ENCODE peak calls at places on chromosomes 3 and 15, in ten cellular contexts. D is psoas muscle, P is upper lobe of right lung, B is aorta, K is suprapubic skin, U is PC-9, T is endothelial cell of umbilical vein, Y is heart left ventricle, A is neural progenitor cell, L is uterus. X is an unnamed sample. For H3K4me1, the result is how much of the 10 kb centered on the place peaks cover.

GRCh38 chr3:61009025-61009424 is 242.2 kb downstream of the FHIT start:
- DNase-seq in T (no peak), U (no peak), D (no peak), L (no peak), P (no peak), K (no peak), B (peak), A (peak), Y (no peak), X (peak)

GRCh38 chr3:90062631-90063200 is 955.3 kb downstream of the EPHA3 start:
- DNase-seq in K (no peak), A (no peak), B (no peak), L (no peak), T (no peak), P (no peak), Y (no peak), D (no peak), U (peak), X (no peak)

GRCh38 chr15:38626443-38627050 is 61.9 kb upstream of the RASGRP1 start:
- DNase-seq in K (no peak), T (no peak), P (no peak), D (no peak), L (no peak), U (no peak), Y (no peak), A (no peak), B (no peak), X (no peak)

GRCh38 chr15:47588968-47589367 is 128.3 kb upstream of the SEMA6D start:
- DNase-seq in A (no peak), B (no peak), D (no peak), L (no peak), U (no peak), P (no peak), K (no peak), Y (no peak), T (no peak), X (no peak)

GRCh38 chr3:128493221-128494151 is 485 bp upstream of the GATA2 start:
- DNase-seq in A (peak), B (no peak), L (peak), K (peak), D (no peak), U (no peak), T (no peak), Y (no peak), P (peak), X (no peak)

GRCh38 chr3:57956119-57956832 is 51.9 kb upstream of the FLNB start:
- DNase-seq in K (no peak), U (peak), Y (no peak), L (no peak), P (no peak), A (no peak), B (no peak), T (peak), D (no peak), X (no peak)

GRCh38 chr3:146523536-146523935 is 20.9 kb downstream of the PLSCR1 start:
- DNase-seq in T (no peak), L (no peak), K (no peak), D (no peak), U (no peak), Y (no peak), B (no peak), A (no peak), P (no peak), X (no peak)

GRCh38 chr15:39488498-39488897 is 92.4 kb upstream of the THBS1 start:
- DNase-seq in K (no peak), T (peak), P (no peak), B (no peak), A (no peak), L (peak), Y (no peak), D (no peak), U (no peak), X (peak)

GRCh38 chr3:49841126-49841525 is 15.2 kb downstream of the TRAIP start:
- DNase-seq in B (no peak), T (peak), L (no peak), K (no peak), P (no peak), U (no peak), Y (peak), D (no peak), A (peak), X (no peak)

DNA sequence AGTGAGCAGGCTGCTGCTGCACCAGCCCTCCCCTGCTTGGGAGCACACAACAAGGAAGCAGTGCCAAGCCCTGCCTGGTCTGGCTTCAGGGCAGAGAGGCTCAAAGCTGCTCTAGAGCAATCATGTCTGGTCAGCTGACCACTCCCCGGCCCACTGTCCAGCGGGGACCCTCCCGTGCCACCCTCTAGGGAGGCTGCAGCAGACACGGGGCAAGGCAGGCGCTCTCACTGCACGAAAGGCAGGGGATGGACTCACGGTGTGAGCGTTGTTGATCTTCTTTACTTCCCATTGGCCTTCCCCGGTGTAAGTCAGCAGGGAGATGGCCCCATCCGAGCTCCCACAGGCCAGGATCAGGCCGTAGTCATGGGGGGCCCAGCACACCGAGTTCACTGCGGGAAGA is 9.2 kb downstream of the SEC13 start:
- DNase-seq in Y (no peak), D (no peak), K (peak), B (no peak), A (no peak), L (no peak), P (no peak), U (no peak), T (no peak), X (no peak)
- H3K27ac ChIP-seq in Y (no peak), D (no peak), K (no peak), B (no peak), A (no peak), L (no peak), P (no peak), U (no peak), T (no peak), X (no peak)

GRCh38 chr3:12339701-12340480 is 51.0 kb downstream of the PPARG start:
- DNase-seq in P (no peak), A (peak), B (no peak), D (no peak), U (no peak), K (no peak), T (no peak), L (no peak), Y (no peak), X (no peak)
- H3K4me1 ChIP-seq in P (under half), A (under half), B (under half), D (under half), U (under half), K (under half), T (under half), L (under half), Y (under half), X (under half)

DNA sequence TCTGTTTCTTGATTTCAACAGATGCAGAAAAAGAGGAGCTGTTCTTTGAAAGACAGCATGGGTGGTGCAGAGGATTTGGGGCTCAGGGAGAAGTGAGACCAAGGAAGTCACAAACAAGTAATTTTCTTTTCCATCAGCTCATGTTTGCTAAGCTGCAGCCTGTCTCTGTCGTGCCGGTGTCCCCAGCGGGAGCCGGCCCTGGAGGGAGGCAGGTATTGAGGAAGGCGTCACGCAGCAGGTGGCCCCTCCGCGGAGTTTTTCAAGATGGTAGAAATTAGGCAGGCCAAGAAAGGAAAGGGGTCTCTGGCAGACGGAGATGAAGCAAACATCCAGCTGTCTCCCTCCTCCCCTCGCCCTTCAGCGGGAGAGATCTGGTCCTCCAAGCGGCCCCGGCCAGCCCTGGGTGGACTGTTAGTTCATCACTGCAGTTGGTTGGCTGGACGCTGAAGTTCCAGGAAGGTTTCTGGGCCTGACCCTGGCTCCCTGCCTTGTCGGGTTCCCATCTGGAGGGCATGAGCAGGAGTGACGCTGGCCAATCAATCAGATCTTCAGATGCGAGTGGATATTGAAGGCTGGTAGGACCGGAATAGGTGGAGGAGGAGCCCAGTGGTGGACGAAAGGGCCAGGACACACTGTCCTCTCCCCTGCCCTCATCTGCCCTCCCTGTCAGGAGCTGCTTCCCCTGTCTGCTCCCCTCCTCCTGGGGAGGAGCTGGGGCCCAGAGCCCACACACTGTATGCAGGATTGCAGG is 27.7 kb upstream of the MUC4 start:
- DNase-seq in D (no peak), B (no peak), U (no peak), K (no peak), L (no peak), T (no peak), A (peak), Y (no peak), P (no peak), X (no peak)
- H3K27ac ChIP-seq in D (no peak), B (no peak), U (no peak), K (no peak), L (no peak), T (no peak), A (peak), Y (no peak), P (no peak), X (no peak)

DNA sequence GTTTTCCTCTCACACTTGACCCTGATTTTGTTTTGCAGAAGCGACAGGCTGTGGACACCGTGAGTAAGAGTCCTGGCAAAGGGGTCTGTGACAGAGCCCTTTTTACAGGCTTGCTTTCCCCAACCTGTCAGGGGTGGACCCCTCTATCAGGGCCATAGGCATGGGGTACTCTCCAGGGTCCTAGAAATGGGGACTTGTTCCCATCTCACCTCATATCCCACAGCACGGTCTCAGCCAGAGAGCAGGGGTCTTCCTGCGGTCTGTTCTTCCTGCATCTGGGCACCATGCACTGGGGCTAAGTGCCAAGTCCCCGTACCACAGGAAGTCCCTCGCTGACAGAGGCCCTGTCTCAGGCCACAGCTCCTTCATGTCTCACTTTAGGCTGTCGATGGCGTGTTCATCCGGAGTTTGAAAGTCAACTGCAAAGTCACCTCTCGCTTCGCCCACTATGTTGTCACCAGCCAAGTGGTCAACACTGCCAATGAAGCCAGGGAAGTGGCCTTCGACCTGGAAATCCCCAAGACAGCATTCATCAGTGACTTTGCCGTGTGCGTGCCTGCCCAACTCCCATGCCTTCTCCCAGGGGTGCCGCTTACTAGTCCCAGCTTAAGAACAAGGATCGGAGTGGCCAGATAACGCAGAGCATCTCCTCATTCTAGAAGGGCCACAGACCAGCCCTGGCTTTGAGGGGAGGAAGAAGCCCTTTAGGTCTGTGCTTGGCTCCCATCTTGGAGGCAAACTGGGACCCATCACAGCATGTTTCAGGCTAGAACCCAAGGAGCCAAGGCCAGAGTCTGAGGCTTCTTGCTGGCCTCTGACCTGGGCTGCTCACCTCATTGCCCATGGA is 783 bp downstream of the ITIH1 start:
- DNase-seq in U (no peak), P (peak), A (peak), K (no peak), Y (no peak), T (no peak), D (no peak), B (no peak), L (peak), X (no peak)
- H3K4me1 ChIP-seq in U (under half), P (under half), A (under half), K (under half), Y (under half), T (under half), D (under half), B (under half), L (under half), X (under half)

GRCh38 chr15:60138397-60138968 is 134.4 kb downstream of the FOXB1 start:
- DNase-seq in B (no peak), T (no peak), L (no peak), Y (no peak), D (no peak), A (no peak), K (no peak), P (no peak), U (no peak), X (no peak)

GRCh38 chr15:60134609-60135008 is 130.5 kb downstream of the FOXB1 start:
- DNase-seq in B (no peak), U (no peak), A (no peak), L (no peak), T (no peak), K (no peak), P (no peak), D (no peak), Y (no peak), X (no peak)

GRCh38 chr15:60135961-60136360 is 131.8 kb downstream of the FOXB1 start:
- DNase-seq in D (no peak), B (no peak), A (no peak), Y (no peak), L (no peak), T (no peak), U (no peak), P (no peak), K (no peak), X (no peak)

DNA sequence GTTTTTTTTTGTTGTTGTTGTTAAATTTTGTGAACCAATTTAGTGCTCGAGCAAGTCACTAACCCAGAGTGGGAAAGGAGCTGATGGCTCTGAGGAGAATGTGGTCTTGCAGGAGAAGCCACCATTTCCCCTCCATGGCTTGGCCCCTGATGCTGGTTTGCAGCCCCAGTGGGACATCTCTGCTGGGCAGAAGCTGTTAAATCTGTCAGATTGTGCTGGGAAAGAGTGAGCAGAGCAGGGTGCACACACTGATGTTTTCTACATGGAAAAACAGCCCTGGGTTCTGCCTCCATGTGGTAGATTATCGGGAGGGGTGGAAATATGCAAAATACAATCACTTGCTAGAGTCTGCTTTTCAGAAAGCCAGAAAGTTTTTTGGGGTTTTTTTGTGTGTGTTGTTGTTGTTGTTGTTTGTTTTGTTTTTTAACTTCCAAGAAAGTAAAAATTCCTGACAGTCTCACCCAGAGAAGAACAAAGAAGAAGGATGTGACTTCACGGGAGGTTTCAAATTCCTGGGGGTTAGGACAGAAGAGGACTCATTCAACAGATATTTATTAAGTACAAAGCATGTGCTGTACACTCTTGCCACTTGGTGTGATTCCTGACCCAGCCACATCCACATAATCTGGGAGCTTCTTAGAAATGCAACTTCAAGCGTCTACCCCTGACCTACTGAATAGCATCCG is 133.7 kb downstream of the FOXB1 start:
- DNase-seq in L (no peak), T (no peak), K (no peak), U (peak), P (no peak), D (no peak), B (no peak), Y (no peak), A (no peak), X (no peak)
- H3K27ac ChIP-seq in L (no peak), T (no peak), K (no peak), U (peak), P (no peak), D (no peak), B (no peak), Y (no peak), A (no peak), X (no peak)

DNA sequence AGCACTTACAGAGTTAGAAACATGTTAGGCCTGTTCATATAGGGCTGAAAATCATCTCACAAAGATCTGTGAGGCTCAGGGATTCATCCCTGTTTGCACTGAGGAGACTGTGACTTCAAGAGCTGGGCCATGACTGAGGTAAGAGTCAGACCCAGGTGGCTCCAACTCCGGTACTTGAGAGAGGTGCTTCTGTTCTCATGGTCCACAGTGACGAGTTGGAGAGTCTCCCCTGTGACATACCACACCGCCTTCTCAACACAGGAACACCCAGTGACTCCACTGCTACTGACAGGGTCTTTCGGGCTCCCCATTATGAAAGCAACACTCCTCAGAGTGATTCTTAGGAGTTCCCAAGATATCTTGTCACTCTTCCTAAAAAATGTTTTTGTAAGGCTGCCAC is 27.4 kb downstream of the FSTL1 start:
- DNase-seq in A (no peak), L (no peak), B (no peak), D (no peak), U (no peak), P (no peak), K (no peak), T (no peak), Y (no peak), X (no peak)
- H3K4me1 ChIP-seq in A (under half), L (under half), B (under half), D (under half), U (under half), P (under half), K (half or more), T (under half), Y (half or more), X (half or more)

GRCh38 chr15:45287400-45287799 is 35.4 kb downstream of the SLC28A2 start:
- DNase-seq in A (no peak), U (no peak), L (no peak), P (no peak), Y (no peak), K (no peak), B (no peak), D (no peak), T (no peak), X (no peak)
- H3K27ac ChIP-seq in A (no peak), U (no peak), L (no peak), P (no peak), Y (no peak), K (no peak), B (no peak), D (no peak), T (no peak), X (no peak)

DNA sequence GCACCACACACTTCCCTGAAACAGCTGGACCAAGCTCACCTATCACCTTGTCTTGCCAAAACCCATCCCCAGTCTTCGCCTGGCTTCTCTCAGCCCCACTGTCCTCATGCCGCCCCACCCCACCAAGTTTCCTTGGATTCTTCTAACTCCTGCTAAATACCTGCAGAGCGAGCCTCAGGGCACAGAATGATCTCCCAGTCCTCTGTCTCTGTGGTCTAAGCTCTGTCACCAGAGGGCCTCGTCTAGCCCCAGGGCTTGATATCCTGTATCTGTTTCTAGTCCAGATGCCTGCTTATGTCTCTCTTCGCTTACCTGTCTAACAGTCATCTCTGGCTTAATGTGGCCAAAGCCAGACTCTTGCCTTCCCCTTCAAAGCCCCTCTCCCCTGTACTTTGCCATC is 9.7 kb downstream of the CCDC12 start:
- DNase-seq in T (no peak), P (no peak), L (no peak), B (no peak), U (no peak), Y (peak), A (no peak), D (no peak), K (no peak), X (no peak)
- H3K4me1 ChIP-seq in T (under half), P (half or more), L (under half), B (under half), U (under half), Y (half or more), A (under half), D (half or more), K (half or more), X (half or more)

GRCh38 chr3:13487403-13487802 is 7.3 kb downstream of the HDAC11 start:
- DNase-seq in Y (peak), A (no peak), L (no peak), T (no peak), B (peak), K (peak), D (no peak), P (no peak), U (no peak), X (no peak)

GRCh38 chr3:13483286-13483685 is 3.2 kb downstream of the HDAC11 start:
- DNase-seq in P (peak), Y (peak), B (peak), U (no peak), L (no peak), A (no peak), D (no peak), T (no peak), K (no peak), X (no peak)

GRCh38 chr3:13483988-13484695 is 4.0 kb downstream of the HDAC11 start:
- DNase-seq in B (peak), T (no peak), D (no peak), U (no peak), L (no peak), P (peak), Y (peak), A (no peak), K (peak), X (no peak)

GRCh38 chr3:13482106-13482690 is 2.1 kb downstream of the HDAC11 start:
- DNase-seq in K (no peak), P (peak), B (peak), U (no peak), Y (peak), A (no peak), L (no peak), D (no peak), T (no peak), X (no peak)

DNA sequence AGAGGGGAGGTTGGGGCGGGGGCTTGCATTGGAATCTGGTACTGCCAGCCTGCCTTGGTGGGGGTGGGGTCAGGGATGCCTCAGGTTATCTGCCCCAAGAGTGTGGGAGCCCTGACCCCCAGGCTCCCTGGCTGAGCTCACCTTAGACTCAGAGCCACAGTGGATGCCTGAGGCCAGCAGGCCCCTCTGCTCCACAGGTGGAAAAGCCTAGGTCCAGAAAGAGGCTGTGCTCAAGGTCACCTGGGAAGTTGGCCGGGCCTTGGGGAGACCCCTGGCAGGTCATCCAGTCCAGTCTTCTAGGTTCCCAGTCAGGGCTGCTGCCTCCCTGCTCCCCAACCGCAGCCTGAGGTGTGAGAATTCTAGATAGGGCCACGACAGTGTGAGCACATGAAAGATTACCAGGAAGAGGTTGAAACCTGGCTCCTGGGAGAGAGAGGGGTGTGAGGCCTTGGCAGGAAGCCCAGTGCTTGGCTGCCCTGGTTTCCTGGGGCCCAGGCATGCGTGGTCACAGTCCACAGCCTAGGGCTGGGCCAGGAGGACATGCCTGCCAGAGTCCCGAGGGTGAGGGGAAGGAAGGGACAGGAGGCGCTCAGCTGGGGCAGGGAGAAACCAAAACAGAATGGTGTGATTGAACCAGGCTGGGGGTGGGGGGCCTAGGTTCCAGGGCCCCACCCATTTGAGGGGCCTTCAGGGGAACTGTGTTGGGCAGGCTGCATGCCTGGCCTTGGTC is 4.9 kb downstream of the HDAC11 start:
- DNase-seq in P (peak), T (no peak), A (no peak), D (peak), U (peak), K (no peak), Y (peak), L (no peak), B (peak), X (peak)
- H3K27ac ChIP-seq in P (peak), T (no peak), A (no peak), D (peak), U (peak), K (peak), Y (peak), L (no peak), B (no peak), X (peak)

X was measured in heart right ventricle.